ENCODE peak calls at places on chromosomes 16 and 17, in ten cellular contexts. B, F, U, Y, C, A, P, V, Z and S are unnamed samples.

GRCh38 chr17:6755731-6756184 is at the start of gene XAF1:
- DNase-seq in P (peak; percentile 73), A (no peak), Z (peak; percentile 49), F (no peak), B (no peak), C (no peak), V (no peak), Y (peak; percentile 63), U (peak; percentile 65), S (peak; percentile 72)

GRCh38 chr16:67388591-67388990 is 4.7 kb downstream of the TPPP3 start:
- DNase-seq in C (no peak), B (no peak), A (no peak), F (no peak), U (peak; percentile 35), Y (no peak), P (no peak), Z (no peak), V (no peak), S (no peak)

GRCh38 chr16:8271344-8271743 is 319.0 kb downstream of the TMEM114 start:
- DNase-seq in U (no peak), A (no peak), Y (no peak), F (no peak), Z (no peak), V (no peak), B (no peak), P (no peak), C (no peak), S (no peak)

GRCh38 chr17:2123467-2124251 is 68.8 kb downstream of the HIC1 start:
- DNase-seq in A (no peak), V (no peak), U (no peak), Z (no peak), F (no peak), Y (peak; percentile 41), B (no peak), C (peak; percentile 53), P (no peak), S (peak; percentile 71)

GRCh38 chr17:82384730-82385429 is 13.3 kb downstream of the UTS2R start:
- DNase-seq in F (peak; percentile 7), Z (peak; percentile 55), Y (peak; percentile 50), V (no peak), A (peak; percentile 84), C (no peak), B (peak; percentile 65), P (peak; percentile 27), U (no peak), S (no peak)

GRCh38 chr17:48429638-48430586 is at the start of gene SKAP1:
- DNase-seq in U (peak; percentile 81), Y (no peak), A (no peak), P (peak; percentile 38), V (no peak), F (no peak), B (no peak), C (peak; percentile 43), Z (no peak), S (no peak)

GRCh38 chr16:9308300-9309209 is 217.1 kb downstream of the HAPSTR1 start:
- DNase-seq in Y (no peak), Z (no peak), F (no peak), C (no peak), B (no peak), V (no peak), P (no peak), A (no peak), U (peak; percentile 82), S (no peak)

GRCh38 chr17:66730497-66730923 is 104.4 kb upstream of the CACNG5 start:
- DNase-seq in Y (no peak), Z (no peak), F (no peak), P (no peak), V (no peak), U (no peak), A (no peak), C (no peak), B (no peak), S (no peak)

GRCh38 chr16:71707199-71707598 is 17.3 kb downstream of the PHLPP2 start:
- DNase-seq in F (no peak), Y (no peak), A (no peak), Z (no peak), B (no peak), C (peak; percentile 78), P (no peak), V (no peak), U (peak; percentile 61), S (no peak)

GRCh38 chr17:44987194-44987882 is 19.2 kb upstream of the C1QL1 start:
- DNase-seq in F (no peak), U (no peak), V (no peak), A (no peak), P (no peak), Z (no peak), Y (no peak), C (peak; percentile 64), B (no peak), S (no peak)
- H3K4me3 ChIP-seq in F (peak overlapping the region; percentile 22), U (no peak overlapping the region), V (no peak overlapping the region), A (no peak overlapping the region), P (no peak overlapping the region), Z (no peak overlapping the region), Y (no peak overlapping the region), C (peak overlapping the region; percentile 36), B (no peak overlapping the region), S (no peak overlapping the region)

GRCh38 chr17:29616300-29617048 is 6.2 kb downstream of the CORO6 start:
- DNase-seq in A (no peak), F (no peak), V (no peak), Y (no peak), U (no peak), C (no peak), P (no peak), Z (no peak), B (no peak), S (no peak)

GRCh38 chr17:29615048-29615385 is 7.7 kb downstream of the CORO6 start:
- DNase-seq in C (peak; percentile 37), V (no peak), U (peak; percentile 82), A (no peak), Y (peak; percentile 26), F (no peak), Z (no peak), P (no peak), B (no peak), S (no peak)

GRCh38 chr17:29617125-29617480 is 5.6 kb downstream of the CORO6 start:
- DNase-seq in F (peak; percentile 60), B (peak; percentile 84), C (peak; percentile 87), A (no peak), U (peak; percentile 93), V (no peak), Z (peak; percentile 82), Y (peak; percentile 60), P (peak; percentile 94), S (peak; percentile 65)

GRCh38 chr17:29614345-29615047 is 8.2 kb downstream of the CORO6 start:
- DNase-seq in B (no peak), A (no peak), F (no peak), C (peak; percentile 62), U (no peak), Y (no peak), P (no peak), V (no peak), Z (no peak), S (no peak)

GRCh38 chr17:29615492-29616299 is 7.0 kb downstream of the CORO6 start:
- DNase-seq in V (no peak), Z (peak; percentile 79), F (peak; percentile 68), P (peak; percentile 91), B (peak; percentile 74), U (peak; percentile 95), C (peak; percentile 94), A (peak; percentile 61), Y (peak; percentile 78), S (peak; percentile 87)
- TF ChIP-seq CTCF in V (no peak), Z (no peak), F (no peak), P (no peak), B (no peak), U (no peak), C (no peak), A (no peak), Y (no peak), S (no peak)

DNA sequence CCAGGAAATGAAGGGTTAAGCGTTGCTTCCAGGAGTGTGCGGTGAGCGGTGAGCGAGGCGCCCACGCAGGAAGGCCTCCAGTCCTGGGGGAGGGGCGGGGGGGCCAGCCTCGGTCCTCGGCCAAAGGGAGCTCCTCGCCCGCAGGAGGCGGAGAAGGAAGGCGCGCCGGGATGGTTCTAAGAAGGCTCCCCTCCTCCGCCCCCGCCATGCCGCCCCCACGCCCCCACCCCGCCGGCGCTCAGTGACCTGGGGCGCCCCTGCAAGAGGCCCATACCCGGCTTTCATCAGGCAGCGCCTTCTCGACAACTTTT is 2.2 kb downstream of the RBFOX3 start:
- DNase-seq in Y (no peak), F (no peak), P (no peak), Z (no peak), V (no peak), A (no peak), U (no peak), B (no peak), C (no peak), S (no peak)
- H3K4me3 ChIP-seq in Y (no peak overlapping the region), F (no peak overlapping the region), P (no peak overlapping the region), Z (no peak overlapping the region), V (no peak overlapping the region), A (no peak overlapping the region), U (no peak overlapping the region), B (no peak overlapping the region), C (no peak overlapping the region), S (no peak overlapping the region)

GRCh38 chr17:75059369-75060345 is 12.6 kb downstream of the KCTD2 start:
- DNase-seq in Y (peak; percentile 87), A (no peak), U (no peak), V (no peak), F (peak; percentile 63), C (no peak), Z (no peak), P (no peak), B (no peak), S (peak; percentile 75)

GRCh38 chr17:75061618-75062017 is 14.6 kb downstream of the KCTD2 start:
- DNase-seq in C (no peak), Y (no peak), V (no peak), U (no peak), P (no peak), F (no peak), Z (no peak), A (no peak), B (no peak), S (no peak)

GRCh38 chr17:75063201-75063600 is 16.2 kb downstream of the KCTD2 start:
- DNase-seq in U (no peak), C (no peak), V (no peak), A (no peak), Y (no peak), B (no peak), Z (no peak), F (no peak), P (no peak), S (no peak)

GRCh38 chr17:75061055-75061438 is 14.0 kb downstream of the KCTD2 start:
- DNase-seq in F (no peak), V (no peak), A (no peak), Z (no peak), P (no peak), C (no peak), Y (no peak), B (no peak), U (no peak), S (no peak)

DNA sequence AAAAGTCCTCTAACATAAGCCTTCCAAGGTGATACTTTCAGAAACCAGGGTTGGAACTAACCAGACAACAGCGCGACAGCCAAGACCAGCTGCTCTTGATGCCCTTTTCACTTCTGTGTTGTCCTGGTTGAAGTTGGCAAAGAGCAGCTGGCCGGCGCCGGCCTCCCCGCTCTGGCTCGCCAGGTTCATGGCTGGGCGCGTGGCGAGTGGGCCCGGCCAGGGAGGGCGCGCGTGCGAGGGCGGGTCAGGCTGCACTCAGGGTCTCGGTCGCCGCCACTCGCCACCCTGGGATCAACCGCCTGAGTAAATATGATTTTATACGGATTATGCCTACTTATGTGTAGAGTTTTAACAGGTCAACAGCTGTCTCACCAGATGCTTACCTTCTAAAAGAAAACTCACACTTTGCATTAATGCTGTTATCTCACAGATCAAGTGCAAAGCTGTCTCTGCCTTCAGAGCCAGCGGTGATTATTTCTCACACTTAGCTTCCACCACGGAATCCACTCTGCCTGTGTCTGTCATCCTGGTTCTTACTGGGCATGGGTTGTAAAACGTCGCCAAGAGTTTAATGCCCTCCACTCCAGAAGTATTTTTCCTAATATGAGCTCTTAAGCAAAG is 13.5 kb downstream of the KCTD2 start:
- DNase-seq in Z (no peak), V (no peak), C (no peak), B (no peak), U (no peak), F (no peak), A (no peak), P (no peak), Y (no peak), S (no peak)
- TF ChIP-seq CTCF in Z (no peak), V (no peak), C (no peak), B (no peak), U (no peak), F (no peak), A (no peak), P (no peak), Y (no peak), S (no peak)